ENCODE peak calls at places on chromosomes 2 and 18, in four cellular contexts. One of them, this sample, is unnamed.

GRCh38 chr2:232372231-232373208 is 6.0 kb upstream of the ALPP start:
- DNase-seq in OCI-M1: no peak
- DNase-seq in choroid plexus epithelial cell: peak
- DNase-seq in fibroblast of lung: peak
- DNase-seq in this sample: no peak

GRCh38 chr2:219453691-219454131 is 19.1 kb downstream of the SPEG start:
- DNase-seq in choroid plexus epithelial cell: peak
- DNase-seq in fibroblast of lung: peak
- DNase-seq in OCI-M1: no peak
- DNase-seq in this sample: no peak

GRCh38 chr18:33459612-33460011 is 19.1 kb upstream of the CCDC178 start:
- DNase-seq in choroid plexus epithelial cell: no peak
- DNase-seq in fibroblast of lung: no peak
- DNase-seq in OCI-M1: no peak
- DNase-seq in this sample: no peak

GRCh38 chr2:19746137-19746585 is 155.6 kb downstream of the TTC32 start:
- DNase-seq in fibroblast of lung: no peak
- DNase-seq in OCI-M1: no peak
- DNase-seq in choroid plexus epithelial cell: no peak
- DNase-seq in this sample: no peak

GRCh38 chr2:161238264-161238558 is 70.0 kb upstream of the PSMD14 start:
- DNase-seq in choroid plexus epithelial cell: no peak
- DNase-seq in OCI-M1: no peak
- DNase-seq in fibroblast of lung: no peak
- DNase-seq in this sample: no peak

GRCh38 chr2:151111599-151112278 is 149.9 kb downstream of the RBM43 start:
- DNase-seq in choroid plexus epithelial cell: peak
- DNase-seq in fibroblast of lung: peak
- DNase-seq in OCI-M1: no peak
- DNase-seq in this sample: no peak

GRCh38 chr2:207830778-207831549 is 61.3 kb upstream of the FZD5 start:
- DNase-seq in fibroblast of lung: no peak
- DNase-seq in OCI-M1: no peak
- DNase-seq in choroid plexus epithelial cell: no peak
- DNase-seq in this sample: no peak

GRCh38 chr2:237932731-237933131 is 34.1 kb upstream of the UBE2F start:
- DNase-seq in fibroblast of lung: peak
- DNase-seq in choroid plexus epithelial cell: peak
- DNase-seq in OCI-M1: no peak
- DNase-seq in this sample: no peak

GRCh38 chr18:26650310-26651285 is 102.2 kb upstream of the KCTD1 start:
- DNase-seq in fibroblast of lung: no peak
- DNase-seq in OCI-M1: no peak
- DNase-seq in choroid plexus epithelial cell: no peak
- DNase-seq in this sample: no peak

GRCh38 chr2:182541268-182541667 is 114.4 kb upstream of the PDE1A start:
- DNase-seq in OCI-M1: no peak
- DNase-seq in fibroblast of lung: no peak
- DNase-seq in choroid plexus epithelial cell: no peak
- DNase-seq in this sample: no peak

GRCh38 chr2:234913208-234913626 is 38.6 kb upstream of the SH3BP4 start:
- DNase-seq in choroid plexus epithelial cell: peak
- DNase-seq in OCI-M1: no peak
- DNase-seq in fibroblast of lung: peak
- DNase-seq in this sample: no peak

GRCh38 chr2:45988879-45989278 is 308.3 kb upstream of the EPAS1 start:
- DNase-seq in choroid plexus epithelial cell: no peak
- DNase-seq in fibroblast of lung: no peak
- DNase-seq in OCI-M1: no peak
- DNase-seq in this sample: no peak

GRCh38 chr2:15385184-15385583 is 175.9 kb downstream of the NBAS start:
- DNase-seq in choroid plexus epithelial cell: no peak
- DNase-seq in OCI-M1: no peak
- DNase-seq in fibroblast of lung: no peak
- DNase-seq in this sample: no peak

GRCh38 chr2:143617803-143618415 is 488.7 kb downstream of the ARHGAP15 start:
- DNase-seq in OCI-M1: no peak
- DNase-seq in choroid plexus epithelial cell: no peak
- DNase-seq in fibroblast of lung: no peak
- DNase-seq in this sample: no peak

GRCh38 chr2:202780514-202781021 is 91.0 kb downstream of the ICA1L start:
- DNase-seq in OCI-M1: no peak
- DNase-seq in choroid plexus epithelial cell: peak
- DNase-seq in fibroblast of lung: peak
- DNase-seq in this sample: no peak

GRCh38 chr18:7784171-7784570 is 217.1 kb downstream of the PTPRM start:
- DNase-seq in OCI-M1: no peak
- DNase-seq in fibroblast of lung: no peak
- DNase-seq in choroid plexus epithelial cell: no peak
- DNase-seq in this sample: no peak

GRCh38 chr18:76518543-76519155 is 23.6 kb upstream of the ZNF516 start:
- DNase-seq in OCI-M1: peak
- DNase-seq in fibroblast of lung: peak
- DNase-seq in choroid plexus epithelial cell: peak
- DNase-seq in this sample: peak

GRCh38 chr2:108583903-108584520 is 49.7 kb downstream of the LIMS1 start:
- DNase-seq in fibroblast of lung: peak
- DNase-seq in OCI-M1: peak
- DNase-seq in choroid plexus epithelial cell: peak
- DNase-seq in this sample: peak

GRCh38 chr2:119196301-119197124 is 27.1 kb upstream of the STEAP3 start:
- DNase-seq in fibroblast of lung: no peak
- DNase-seq in OCI-M1: no peak
- DNase-seq in choroid plexus epithelial cell: no peak
- DNase-seq in this sample: peak

GRCh38 chr2:908568-908967 is 42.1 kb upstream of the SNTG2 start:
- DNase-seq in fibroblast of lung: no peak
- DNase-seq in OCI-M1: no peak
- DNase-seq in choroid plexus epithelial cell: no peak
- DNase-seq in this sample: no peak

GRCh38 chr18:49936821-49937220 is 123.5 kb upstream of the ACAA2 start:
- DNase-seq in choroid plexus epithelial cell: no peak
- DNase-seq in OCI-M1: no peak
- DNase-seq in fibroblast of lung: no peak
- DNase-seq in this sample: no peak

GRCh38 chr18:40094441-40094840 is 1860.6 kb upstream of the PIK3C3 start:
- DNase-seq in choroid plexus epithelial cell: peak
- DNase-seq in OCI-M1: no peak
- DNase-seq in fibroblast of lung: no peak
- DNase-seq in this sample: no peak

GRCh38 chr18:63207825-63208224 is 111.7 kb downstream of the BCL2 start:
- DNase-seq in choroid plexus epithelial cell: no peak
- DNase-seq in fibroblast of lung: no peak
- DNase-seq in OCI-M1: peak
- DNase-seq in this sample: no peak

GRCh38 chr2:75407038-75407530 is 153.7 kb downstream of the EVA1A start:
- DNase-seq in OCI-M1: no peak
- DNase-seq in fibroblast of lung: no peak
- DNase-seq in choroid plexus epithelial cell: no peak
- DNase-seq in this sample: no peak

GRCh38 chr2:165113414-165113813 is 90.4 kb downstream of the SCN3A start:
- DNase-seq in OCI-M1: no peak
- DNase-seq in fibroblast of lung: peak
- DNase-seq in choroid plexus epithelial cell: peak
- DNase-seq in this sample: no peak

GRCh38 chr18:47150824-47151366 is 595 bp upstream of the HDHD2 start:
- DNase-seq in OCI-M1: peak
- DNase-seq in fibroblast of lung: no peak
- DNase-seq in choroid plexus epithelial cell: no peak
- DNase-seq in this sample: peak

GRCh38 chr18:77059294-77059916 is 73.2 kb downstream of the MBP start:
- DNase-seq in fibroblast of lung: peak
- DNase-seq in OCI-M1: peak
- DNase-seq in choroid plexus epithelial cell: peak
- DNase-seq in this sample: peak

GRCh38 chr2:207083361-207084080 is 82.2 kb downstream of the KLF7 start:
- DNase-seq in fibroblast of lung: no peak
- DNase-seq in choroid plexus epithelial cell: peak
- DNase-seq in OCI-M1: no peak
- DNase-seq in this sample: no peak

GRCh38 chr2:17482651-17483050 is 35.6 kb downstream of the RAD51AP2 start:
- DNase-seq in choroid plexus epithelial cell: peak
- DNase-seq in fibroblast of lung: peak
- DNase-seq in OCI-M1: peak
- DNase-seq in this sample: no peak

GRCh38 chr2:131125195-131125757 is 20.1 kb downstream of the PLEKHB2 start:
- DNase-seq in OCI-M1: no peak
- DNase-seq in fibroblast of lung: no peak
- DNase-seq in choroid plexus epithelial cell: no peak
- DNase-seq in this sample: no peak

GRCh38 chr18:47832348-47832747 is 98.1 kb downstream of the SMAD2 start:
- DNase-seq in choroid plexus epithelial cell: peak
- DNase-seq in OCI-M1: no peak
- DNase-seq in fibroblast of lung: no peak
- DNase-seq in this sample: no peak

GRCh38 chr2:233101826-233102225 is 41.7 kb downstream of the INPP5D start:
- DNase-seq in fibroblast of lung: no peak
- DNase-seq in choroid plexus epithelial cell: no peak
- DNase-seq in OCI-M1: no peak
- DNase-seq in this sample: no peak

This sample was measured in endothelial cell.